ENCODE peak calls at places on chromosome 7, in nine cellular contexts. B, W, J, D, Y, H, P, X and G are unnamed samples.

GRCh38 chr7:121499526-121500123 is 103.5 kb upstream of the FAM3C start:
- DNase-seq in D (no peak), X (no peak), B (no peak), Y (no peak), W (no peak), J (no peak), H (no peak), P (no peak), G (no peak)

GRCh38 chr7:147485660-147486210 is 1104.8 kb upstream of the C7orf33 start:
- DNase-seq in Y (no peak), P (no peak), W (no peak), B (no peak), X (no peak), J (no peak), H (no peak), D (no peak), G (no peak)

GRCh38 chr7:112481833-112482669 is 1.3 kb downstream of the LSMEM1 start:
- DNase-seq in J (no peak), P (no peak), Y (peak; percentile 47), B (no peak), H (no peak), X (peak; percentile 48), W (peak; percentile 96), D (peak; percentile 89), G (no peak)

GRCh38 chr7:103048833-103049232 is 25.8 kb downstream of the FBXL13 start:
- DNase-seq in D (peak; percentile 17), X (no peak), J (peak; percentile 57), P (peak; percentile 30), W (no peak), H (no peak), B (no peak), Y (no peak), G (no peak)

GRCh38 chr7:90387470-90388240 is 15.6 kb upstream of the CLDN12 start:
- DNase-seq in Y (no peak), W (no peak), D (peak; percentile 22), B (no peak), X (no peak), J (no peak), H (no peak), P (no peak), G (no peak)

GRCh38 chr7:11486271-11486670 is 345.7 kb downstream of the THSD7A start:
- DNase-seq in B (no peak), W (no peak), J (no peak), H (no peak), P (no peak), X (no peak), Y (no peak), D (no peak), G (no peak)

GRCh38 chr7:128351296-128352123 is 7.8 kb upstream of the RBM28 start:
- DNase-seq in W (no peak), D (no peak), B (no peak), X (no peak), J (no peak), H (no peak), P (no peak), Y (no peak), G (no peak)

GRCh38 chr7:129258649-129259389 is 34.0 kb downstream of the AHCYL2 start:
- DNase-seq in J (peak; percentile 93), P (peak; percentile 89), X (no peak), B (no peak), Y (no peak), W (no peak), D (no peak), H (no peak), G (peak; percentile 77)

GRCh38 chr7:128831994-128832879 is 2.0 kb downstream of the FLNC start:
- DNase-seq in D (no peak), J (peak; percentile 87), W (no peak), Y (peak; percentile 65), B (no peak), X (peak; percentile 62), H (no peak), P (peak; percentile 75), G (no peak)

GRCh38 chr7:50309736-50310135 is 5.2 kb downstream of the IKZF1 start:
- DNase-seq in Y (no peak), W (no peak), J (no peak), X (no peak), B (no peak), D (no peak), P (no peak), H (no peak), G (no peak)

GRCh38 chr7:50310361-50310760 is 5.8 kb downstream of the IKZF1 start:
- DNase-seq in W (no peak), H (no peak), B (no peak), J (no peak), X (no peak), Y (no peak), D (no peak), P (no peak), G (no peak)

GRCh38 chr7:50312589-50313162 is 8.2 kb downstream of the IKZF1 start:
- DNase-seq in W (no peak), B (no peak), D (no peak), P (no peak), H (no peak), J (no peak), X (no peak), Y (no peak), G (no peak)

GRCh38 chr7:50314778-50315177 is 10.3 kb downstream of the IKZF1 start:
- DNase-seq in X (no peak), H (no peak), Y (no peak), D (no peak), P (no peak), W (no peak), J (no peak), B (no peak), G (no peak)

DNA sequence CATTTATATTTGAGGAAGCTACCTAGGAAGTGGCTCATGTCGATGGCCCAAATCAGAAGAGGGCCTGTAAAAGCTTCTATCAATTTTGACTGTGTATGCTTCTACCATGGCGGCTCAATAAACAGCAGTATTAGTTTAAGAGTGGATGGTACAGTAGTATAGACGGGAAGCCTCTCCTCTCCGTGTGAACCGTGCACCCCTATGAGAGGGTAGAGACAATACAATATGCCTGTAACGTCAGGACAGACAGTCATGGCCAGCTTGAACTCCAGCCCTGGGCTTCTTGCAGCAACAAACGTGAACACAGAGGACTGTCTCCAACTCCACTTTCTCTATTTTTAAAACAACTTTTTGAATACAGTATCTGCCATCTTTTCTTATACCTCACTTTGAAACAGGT is 7.7 kb downstream of the IKZF1 start:
- DNase-seq in Y (no peak), H (no peak), B (no peak), W (no peak), J (no peak), X (no peak), P (no peak), D (no peak), G (no peak)
- H3K4me3 ChIP-seq in Y (no peak overlapping the region), H (no peak overlapping the region), B (peak overlapping the region; percentile 84), W (no peak overlapping the region), J (no peak overlapping the region), X (no peak overlapping the region), P (no peak overlapping the region), D (no peak overlapping the region), G (no peak overlapping the region)

GRCh38 chr7:14760730-14761129 is 141.8 kb downstream of the DGKB start:
- DNase-seq in H (no peak), X (no peak), P (no peak), B (no peak), W (no peak), J (no peak), Y (no peak), D (no peak), G (no peak)

GRCh38 chr7:14762552-14762951 is 140.0 kb downstream of the DGKB start:
- DNase-seq in D (no peak), X (no peak), B (no peak), P (no peak), J (no peak), Y (no peak), H (no peak), W (no peak), G (no peak)

GRCh38 chr7:14761506-14762296 is 140.8 kb downstream of the DGKB start:
- DNase-seq in D (peak; percentile 54), J (no peak), Y (peak; percentile 79), P (no peak), H (no peak), X (peak; percentile 82), B (no peak), W (no peak), G (no peak)

GRCh38 chr7:14754631-14755030 is 147.9 kb downstream of the DGKB start:
- DNase-seq in B (no peak), X (no peak), Y (no peak), W (no peak), D (peak; percentile 54), H (no peak), J (no peak), P (no peak), G (no peak)

DNA sequence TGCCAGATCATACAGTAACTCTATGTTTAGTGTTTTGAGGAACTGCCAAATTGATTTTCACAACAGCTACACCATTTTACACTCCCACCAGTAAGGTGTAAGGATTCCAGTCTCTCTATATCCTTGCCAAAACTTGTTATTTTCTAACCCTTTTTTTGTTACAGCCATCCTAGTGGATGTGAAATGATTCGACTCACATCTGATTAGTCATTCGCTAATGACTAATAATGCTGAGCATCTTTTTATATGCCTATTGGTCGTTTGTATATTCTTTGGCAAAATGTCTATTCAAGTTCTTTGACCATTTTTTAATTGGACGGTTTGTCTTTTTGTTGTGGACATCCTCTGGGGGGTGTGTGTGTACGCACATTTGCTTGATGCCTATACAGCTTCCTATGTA is 142.8 kb downstream of the DGKB start:
- DNase-seq in Y (no peak), J (no peak), W (no peak), B (no peak), D (peak; percentile 21), X (no peak), H (no peak), P (no peak), G (no peak)
- H3K9me3 ChIP-seq in Y (no peaks in the 10 kb centered on the region), J (no peaks in the 10 kb centered on the region), W (no peaks in the 10 kb centered on the region), B (no peaks in the 10 kb centered on the region), D (no peaks in the 10 kb centered on the region), X (no peaks in the 10 kb centered on the region), H (no peaks in the 10 kb centered on the region), P (no peaks in the 10 kb centered on the region), G (no peaks in the 10 kb centered on the region)

DNA sequence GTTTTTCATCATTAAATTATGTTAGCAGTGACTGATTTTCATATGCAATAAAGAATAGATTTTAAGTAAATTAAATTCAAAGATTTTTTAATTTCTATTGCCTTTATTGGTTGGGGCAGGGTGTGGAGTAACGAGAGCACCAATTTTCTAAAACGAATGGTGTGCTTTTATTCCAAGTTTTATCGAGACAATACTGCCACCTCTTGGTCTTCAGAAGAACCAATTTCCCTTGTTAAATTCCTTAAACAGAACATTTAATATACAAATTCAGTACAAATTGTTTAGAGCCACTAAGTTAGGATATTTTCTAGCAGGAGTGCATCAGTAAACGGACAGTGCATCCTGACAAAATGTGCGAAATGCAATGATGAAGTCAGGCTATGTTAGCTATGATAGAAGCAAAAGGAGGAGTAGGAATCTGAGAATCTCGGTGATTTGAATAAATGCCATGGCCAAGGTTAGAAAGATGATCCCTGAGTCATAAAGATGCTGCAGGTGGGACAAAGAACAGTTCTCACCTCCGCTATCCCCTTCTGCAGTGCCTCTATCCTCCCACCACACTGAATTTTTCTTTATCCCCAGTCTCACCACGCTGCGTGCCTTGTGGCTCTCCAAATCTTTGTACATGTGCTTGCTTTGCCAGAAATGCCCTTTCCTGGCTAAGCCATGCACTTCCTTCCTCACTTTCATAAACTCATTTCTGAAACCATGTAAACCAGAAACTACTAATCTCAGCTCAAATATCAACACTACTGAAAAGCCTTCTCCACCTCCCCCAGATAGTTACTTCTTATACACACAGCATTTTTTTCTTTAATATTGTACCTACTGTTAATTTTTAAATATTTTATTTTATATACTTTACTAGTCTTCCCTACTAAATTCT is 31.9 kb upstream of the AGBL3 start:
- DNase-seq in J (peak; percentile 43), H (peak; percentile 34), B (no peak), Y (no peak), X (no peak), W (no peak), P (no peak), D (no peak), G (no peak)
- H3K4me3 ChIP-seq in J (no peak overlapping the region), H (no peak overlapping the region), B (no peak overlapping the region), Y (no peak overlapping the region), X (no peak overlapping the region), W (no peak overlapping the region), P (no peak overlapping the region), D (no peak overlapping the region), G (no peak overlapping the region)

GRCh38 chr7:57487957-57488356 is 38.0 kb downstream of the ZNF716 start:
- DNase-seq in Y (no peak), W (no peak), J (no peak), D (no peak), H (no peak), B (no peak), P (no peak), X (no peak), G (no peak)
- H3K9me3 ChIP-seq in Y (peaks cover 85% of the 10 kb centered on the region), W (no peaks in the 10 kb centered on the region), J (peaks cover 7% of the 10 kb centered on the region), D (peaks cover 75% of the 10 kb centered on the region), H (peaks cover 5% of the 10 kb centered on the region), B (peaks cover 44% of the 10 kb centered on the region), P (peaks cover 23% of the 10 kb centered on the region), X (peaks cover 29% of the 10 kb centered on the region), G (no peaks in the 10 kb centered on the region)